ENCODE peak calls at places on chromosome 14, in five cellular contexts. C is H1, H is right lobe of liver, D is heart left ventricle, R is breast epithelium. V is an unnamed sample. For H3K4me1, the result is how much of the 10 kb centered on the place peaks cover.

GRCh38 chr14:94394594-94395305 is 6.3 kb upstream of the SERPINA1 start:
- DNase-seq in C (no peak), D (no peak), R (no peak), H (peak), V (peak)

GRCh38 chr14:68542346-68542745 is 250.5 kb downstream of the ZFP36L1 start:
- DNase-seq in R (no peak), C (no peak), D (no peak), H (no peak), V (no peak)

GRCh38 chr14:42027271-42027670 is 420.6 kb downstream of the LRFN5 start:
- DNase-seq in H (no peak), R (no peak), C (no peak), D (no peak), V (no peak)

GRCh38 chr14:77556946-77557345 is 58.3 kb upstream of the ISM2 start:
- DNase-seq in D (no peak), H (no peak), R (no peak), C (no peak), V (no peak)

GRCh38 chr14:71539660-71540285 is 392.5 kb upstream of the RGS6 start:
- DNase-seq in D (no peak), C (no peak), H (no peak), R (no peak), V (no peak)

GRCh38 chr14:83197271-83197670 is 1663.6 kb upstream of the SEL1L start:
- DNase-seq in D (no peak), C (no peak), H (no peak), R (no peak), V (no peak)

GRCh38 chr14:57388072-57388471 is 2.3 kb upstream of the NAA30 start:
- DNase-seq in R (no peak), H (no peak), C (no peak), D (no peak), V (no peak)

GRCh38 chr14:24430143-24430681 is 458 bp downstream of the KHNYN start:
- DNase-seq in R (no peak), C (no peak), D (peak), H (peak), V (peak)

GRCh38 chr14:68886109-68886434 is 93.0 kb downstream of the ACTN1 start:
- DNase-seq in R (no peak), H (no peak), C (no peak), D (no peak), V (no peak)

DNA sequence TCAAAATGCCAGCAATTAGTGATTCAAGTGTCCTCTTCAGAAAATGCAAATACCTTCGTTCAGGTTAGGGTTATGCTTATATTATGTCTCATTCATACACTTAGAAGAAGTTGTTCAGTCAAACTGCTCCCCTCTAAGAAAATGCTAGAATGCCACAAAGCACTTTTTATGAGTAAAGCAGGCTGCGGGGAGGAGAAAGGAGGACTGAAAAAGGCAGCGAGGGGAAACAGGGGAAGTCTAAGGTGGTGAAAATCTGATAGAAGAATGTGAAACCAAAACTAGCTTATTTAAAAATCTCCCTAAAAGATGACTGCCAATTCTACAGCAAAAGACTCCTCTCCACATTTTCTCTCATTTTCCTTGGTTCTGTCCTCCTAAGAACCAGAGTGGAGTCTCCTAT is 70.1 kb downstream of the PRKD1 start:
- DNase-seq in C (no peak), D (no peak), R (no peak), H (no peak), V (no peak)
- TF ChIP-seq POLR2A in C (no peak), D (no peak), R (no peak), H (no peak), V (no peak)

GRCh38 chr14:50344116-50344775 is 32.1 kb downstream of the DMAC2L start:
- DNase-seq in D (no peak), R (no peak), H (no peak), C (no peak), V (no peak)
- H3K4me1 ChIP-seq in D (under half), R (under half), H (under half), C (under half), V (under half)

DNA sequence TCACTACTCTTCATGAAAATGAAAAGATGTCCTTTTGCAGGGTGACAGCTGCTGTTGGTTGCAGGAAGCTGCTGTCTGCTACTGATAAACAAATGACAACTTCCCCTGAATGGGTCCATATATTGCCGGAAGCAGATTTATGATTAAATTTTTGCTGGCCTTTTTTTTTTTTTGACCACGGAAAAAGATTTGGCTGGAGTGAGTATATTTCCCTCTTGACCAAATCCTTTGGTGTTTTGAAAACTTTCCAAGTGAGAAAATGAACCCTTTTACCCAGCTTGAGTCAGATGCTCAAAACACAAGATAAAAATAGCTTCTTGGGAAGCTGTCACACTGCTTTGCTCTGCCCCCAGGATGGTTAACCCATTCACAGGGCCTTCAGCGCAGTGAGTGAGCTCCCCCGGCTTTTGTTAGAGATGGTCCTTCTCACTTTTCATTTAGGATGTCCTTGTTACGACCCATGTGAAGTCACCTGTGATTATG is 224.2 kb downstream of the PELI2 start:
- DNase-seq in D (no peak), H (no peak), C (no peak), R (no peak), V (no peak)
- TF ChIP-seq CTCF in D (no peak), H (no peak), C (no peak), R (no peak), V (no peak)

DNA sequence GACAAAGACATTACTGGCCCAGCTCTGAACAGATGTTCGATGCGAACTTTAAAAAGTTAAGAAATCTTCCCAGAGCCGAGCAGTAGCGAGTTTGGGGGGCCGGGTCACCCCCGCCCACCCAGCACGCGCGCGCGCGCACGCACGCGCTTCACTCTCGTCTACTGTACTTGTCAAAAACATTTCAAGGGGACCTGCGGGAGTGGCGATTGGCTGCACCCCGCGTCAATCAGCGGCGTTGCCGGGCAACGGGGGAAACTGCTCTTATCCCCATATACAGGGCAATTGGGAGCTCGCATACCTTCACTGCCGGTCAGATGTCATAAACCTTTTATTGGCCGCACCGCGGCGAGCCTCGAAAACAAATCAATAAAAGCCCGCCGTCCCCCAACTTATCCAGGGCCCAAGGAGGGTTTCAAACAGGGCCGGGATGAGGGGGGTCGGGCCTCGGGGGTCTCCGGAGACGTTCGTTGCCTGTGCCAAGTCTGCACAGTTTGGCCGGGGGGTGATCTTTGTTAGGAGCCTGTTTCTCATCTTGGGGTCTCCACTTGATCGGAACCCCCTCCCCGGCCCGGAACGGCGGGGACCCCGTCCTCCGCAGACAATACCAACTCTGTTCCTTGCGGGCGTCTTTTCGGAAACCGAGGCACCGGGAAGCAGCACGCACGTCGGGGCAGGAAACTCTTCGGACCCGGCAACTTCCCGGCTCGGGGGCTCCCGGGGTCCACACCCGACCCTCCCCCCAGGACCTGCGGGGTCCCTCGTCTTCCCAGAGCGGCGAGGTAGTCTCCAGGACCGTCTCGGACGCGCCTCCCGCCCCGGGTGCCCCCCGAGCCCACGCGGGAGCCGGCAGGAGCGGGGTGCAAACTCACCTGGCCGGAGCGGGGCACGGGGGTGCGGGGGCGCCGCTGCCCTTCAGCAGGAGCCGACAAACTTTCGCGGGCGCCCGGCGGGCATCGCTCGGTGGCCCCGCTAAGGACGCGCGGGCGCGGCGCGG is 734 bp downstream of the FOXN3 start:
- DNase-seq in H (peak), C (peak), R (peak), D (peak), V (peak)
- TF ChIP-seq POLR2A in H (peak), C (peak), R (peak), D (peak), V (no peak)

DNA sequence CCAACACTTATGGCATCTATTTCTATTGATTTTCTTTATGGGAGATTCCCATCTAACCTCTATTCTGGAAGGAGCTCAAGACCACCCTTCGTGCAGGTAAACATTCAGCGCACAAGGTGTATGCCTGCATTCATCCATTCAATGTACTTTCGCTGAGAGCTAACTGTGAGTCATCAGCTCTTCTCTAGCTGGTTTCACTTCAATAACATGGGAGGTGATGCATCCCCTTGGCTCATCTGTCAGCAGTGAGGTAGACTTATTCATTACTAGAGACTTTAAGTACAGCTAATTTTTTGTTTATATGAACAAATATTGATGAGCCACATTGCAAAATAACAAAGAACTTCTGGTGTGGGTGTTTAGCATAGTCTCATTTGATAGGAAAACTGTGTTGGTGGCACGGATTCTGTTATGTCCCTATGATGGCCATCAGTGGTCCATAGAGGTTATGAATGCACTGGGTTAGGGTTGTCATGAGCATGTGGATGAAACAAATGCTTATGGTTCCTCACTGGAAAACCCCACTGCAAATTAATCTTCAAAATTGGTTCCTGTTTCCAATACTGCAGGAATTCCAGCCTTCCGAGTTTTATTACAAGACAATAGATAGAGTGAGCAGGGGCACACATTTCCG is 1151.0 kb downstream of the BCL11B start:
- DNase-seq in D (no peak), C (no peak), R (no peak), H (no peak), V (no peak)
- H3K4me1 ChIP-seq in D (under half), C (under half), R (under half), H (under half), V (under half)

DNA sequence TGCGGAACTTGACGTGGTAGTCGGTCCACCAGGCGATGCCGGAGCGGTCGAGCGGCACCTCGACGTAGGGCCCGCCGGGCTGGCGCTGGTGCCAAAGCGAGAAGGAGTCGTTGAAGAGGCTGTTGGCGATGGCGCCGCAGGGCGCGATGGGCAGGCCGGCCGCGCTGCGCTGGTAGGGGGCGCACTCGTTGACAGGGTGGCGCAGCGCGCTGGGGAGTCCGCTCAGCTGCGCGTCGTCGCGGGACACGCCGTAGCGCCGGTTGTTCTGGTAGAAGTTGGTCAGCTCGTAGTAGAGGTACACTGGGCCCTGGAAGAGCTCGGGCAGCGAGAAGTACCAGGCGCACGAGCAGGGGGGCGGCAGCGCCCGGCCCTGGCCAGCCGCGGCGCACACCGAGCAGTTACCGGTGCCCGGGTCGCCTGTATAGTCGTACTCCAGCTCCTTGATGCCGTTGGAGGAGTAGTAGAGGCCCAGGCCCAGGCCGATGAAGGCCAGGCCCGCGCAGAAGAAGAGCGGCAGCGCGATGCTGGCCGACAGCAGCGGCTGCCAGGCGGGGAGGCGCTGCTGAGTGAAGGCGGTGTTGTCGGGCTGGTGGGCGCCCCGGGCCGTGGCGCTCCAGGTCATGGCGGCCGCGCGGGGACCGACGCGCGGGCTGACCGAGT is 482 bp downstream of the TMEM30B start:
- DNase-seq in C (no peak), R (peak), H (peak), D (peak), V (peak)
- TF ChIP-seq CTCF in C (peak), R (peak), H (peak), D (peak), V (peak)